ENCODE peak calls at places on chromosomes 5 and 9, in ten cellular contexts. O is C1 segment of cervical spinal cord; Q is lower lobe of right lung; U is KBM-7; A is lung microvascular endothelial cell; Z is Daoy; T is CD4-positive, alpha-beta memory T cell; F is HS-5; W is activated CD4-positive, alpha-beta memory T cell treated with anti-CD3 and anti-CD28 coated beads for 36 hours; K is NCI-H2081. H is an unnamed sample.

GRCh38 chr9:14452539-14452938 is 138.6 kb upstream of the NFIB start:
- DNase-seq in O (no peak), Q (no peak), U (no peak), A (no peak), Z (no peak), T (no peak), F (no peak), W (no peak), K (peak), H (no peak)

GRCh38 chr5:173825215-173825865 is 62.8 kb upstream of the CPEB4 start:
- DNase-seq in O (peak), Q (no peak), U (no peak), A (no peak), Z (peak), T (no peak), F (no peak), W (no peak), K (no peak), H (no peak)

GRCh38 chr5:140042551-140043507 is at the start of gene NRG2:
- DNase-seq in O (peak), Q (peak), U (peak), A (peak), Z (peak), T (peak), F (peak), W (peak), K (no peak), H (peak)

GRCh38 chr5:905139-905642 is 12.5 kb downstream of the TRIP13 start:
- DNase-seq in O (no peak), Q (peak), U (no peak), A (no peak), Z (no peak), T (no peak), F (no peak), W (no peak), K (no peak), H (no peak)

GRCh38 chr5:114686345-114686744 is 324.5 kb downstream of the KCNN2 start:
- DNase-seq in O (peak), Q (no peak), U (no peak), A (no peak), Z (no peak), T (no peak), F (no peak), W (no peak), K (no peak), H (no peak)

GRCh38 chr9:115261656-115262081 is 143.7 kb upstream of the TNC start:
- DNase-seq in O (no peak), Q (no peak), U (no peak), A (no peak), Z (peak), T (no peak), F (peak), W (no peak), K (no peak), H (no peak)

GRCh38 chr9:111301195-111301594 is 28.8 kb downstream of the OR2K2 start:
- DNase-seq in O (no peak), Q (no peak), U (no peak), A (peak), Z (no peak), T (no peak), F (no peak), W (no peak), K (no peak), H (no peak)

GRCh38 chr9:109846781-109847180 is 66.8 kb downstream of the PALM2AKAP2 start:
- DNase-seq in O (no peak), Q (no peak), U (no peak), A (no peak), Z (no peak), T (no peak), F (no peak), W (no peak), K (no peak), H (no peak)

GRCh38 chr5:173602423-173602822 is 14.0 kb downstream of the BOD1 start:
- DNase-seq in O (no peak), Q (peak), U (no peak), A (no peak), Z (peak), T (no peak), F (no peak), W (no peak), K (no peak), H (no peak)

GRCh38 chr5:10250804-10251276 is 760 bp downstream of the CCT5 start:
- DNase-seq in O (no peak), Q (no peak), U (no peak), A (peak), Z (no peak), T (peak), F (no peak), W (peak), K (no peak), H (no peak)

GRCh38 chr5:119476341-119476740 is 24.0 kb downstream of the HSD17B4 start:
- DNase-seq in O (no peak), Q (no peak), U (no peak), A (no peak), Z (no peak), T (no peak), F (no peak), W (no peak), K (no peak), H (no peak)

GRCh38 chr9:17926246-17926645 is 347.4 kb downstream of the SH3GL2 start:
- DNase-seq in O (no peak), Q (no peak), U (no peak), A (no peak), Z (peak), T (no peak), F (no peak), W (no peak), K (no peak), H (no peak)

GRCh38 chr5:317086-317811 is 4.3 kb upstream of the AHRR start:
- DNase-seq in O (no peak), Q (no peak), U (peak), A (peak), Z (peak), T (no peak), F (no peak), W (peak), K (peak), H (peak)